ENCODE peak calls at places on chromosomes 6 and 20, in six cellular contexts. V is naive thymus-derived CD8-positive, alpha-beta T cell; L is transverse colon; T is cerebellar cortex; W is progenitor cell of endocrine pancreas; B is GM23338. A is an unnamed sample.

GRCh38 chr6:158017621-158018369 is 36.1 kb downstream of the SYNJ2 start:
- DNase-seq in W (no peak), T (no peak), B (no peak), V (no peak), L (no peak), A (no peak)

GRCh38 chr20:16407251-16408067 is 165.8 kb downstream of the KIF16B start:
- DNase-seq in T (no peak), B (no peak), L (no peak), W (no peak), V (no peak), A (no peak)

GRCh38 chr6:159473844-159474243 is 219.2 kb downstream of the SOD2 start:
- DNase-seq in L (peak), V (no peak), W (no peak), T (no peak), B (no peak), A (no peak)

GRCh38 chr6:14921170-14921569 is 324.7 kb upstream of the JARID2 start:
- DNase-seq in V (no peak), W (peak), B (peak), L (peak), T (no peak), A (no peak)

GRCh38 chr6:39047434-39048327 is 900 bp upstream of the GLP1R start:
- DNase-seq in W (no peak), L (no peak), T (no peak), B (no peak), V (no peak), A (no peak)

GRCh38 chr6:30990422-30991086 is 7.0 kb downstream of the MUC21 start:
- DNase-seq in W (no peak), V (no peak), T (no peak), L (no peak), B (peak), A (peak)

GRCh38 chr6:97850458-97851218 is 567.6 kb upstream of the MMS22L start:
- DNase-seq in L (no peak), W (no peak), B (peak), V (no peak), T (no peak), A (peak)

GRCh38 chr6:21636876-21637275 is 43.3 kb downstream of the SOX4 start:
- DNase-seq in L (no peak), V (no peak), W (no peak), T (no peak), B (no peak), A (peak)

GRCh38 chr20:47546184-47547033 is 44.7 kb downstream of the NCOA3 start:
- DNase-seq in W (no peak), L (no peak), V (no peak), T (no peak), B (peak), A (peak)

GRCh38 chr20:50052550-50052949 is 60.4 kb downstream of the UBE2V1 start:
- DNase-seq in W (no peak), V (no peak), T (no peak), L (no peak), B (no peak), A (no peak)

GRCh38 chr20:13819885-13820645 is 35.2 kb downstream of the NDUFAF5 start:
- DNase-seq in W (no peak), T (peak), B (peak), L (no peak), V (no peak), A (peak)

GRCh38 chr6:42564496-42564890 is 664 bp downstream of the UBR2 start:
- DNase-seq in L (no peak), B (no peak), W (no peak), T (peak), V (no peak), A (no peak)

GRCh38 chr6:89134723-89135122 is 11.1 kb upstream of the PM20D2 start:
- DNase-seq in W (no peak), L (no peak), V (no peak), B (no peak), T (no peak), A (no peak)

GRCh38 chr20:64131406-64131805 is 24.0 kb upstream of the NPBWR2 start:
- DNase-seq in B (no peak), L (no peak), T (peak), W (no peak), V (no peak), A (no peak)

GRCh38 chr6:137958809-137959565 is 91.9 kb downstream of the TNFAIP3 start:
- DNase-seq in T (no peak), W (no peak), B (no peak), L (no peak), V (no peak), A (peak)

GRCh38 chr20:2840967-2841531 is 504 bp downstream of the VPS16 start:
- DNase-seq in T (peak), V (peak), L (peak), W (peak), B (peak), A (no peak)

GRCh38 chr6:74851598-74851997 is 354.3 kb downstream of the COL12A1 start:
- DNase-seq in L (no peak), B (no peak), T (no peak), W (no peak), V (no peak), A (no peak)

GRCh38 chr6:151862461-151862860 is 55.0 kb downstream of the ESR1 start:
- DNase-seq in V (no peak), W (no peak), L (no peak), T (no peak), B (no peak), A (no peak)